ENCODE peak calls at places on chromosomes 2 and 18, in seven cellular contexts. One of them, this sample, is unnamed.

GRCh38 chr18:37484893-37485834 is 80.4 kb downstream of the CELF4 start:
- DNase-seq in tibial nerve: no peak
- DNase-seq in esophagus squamous epithelium: no peak
- DNase-seq in adrenal gland: peak
- DNase-seq in thoracic aorta: no peak
- DNase-seq in naive thymus-derived CD4-positive, alpha-beta T cell: no peak
- DNase-seq in A549: peak
- DNase-seq in this sample: no peak

GRCh38 chr18:47036927-47037605 is 1.6 kb upstream of the ELOA2 start:
- DNase-seq in esophagus squamous epithelium: no peak
- DNase-seq in thoracic aorta: no peak
- DNase-seq in tibial nerve: no peak
- DNase-seq in adrenal gland: no peak
- DNase-seq in A549: no peak
- DNase-seq in naive thymus-derived CD4-positive, alpha-beta T cell: no peak
- DNase-seq in this sample: no peak

GRCh38 chr2:38930600-38930999 is 40.9 kb downstream of the ARHGEF33 start:
- DNase-seq in thoracic aorta: no peak
- DNase-seq in tibial nerve: no peak
- DNase-seq in A549: no peak
- DNase-seq in esophagus squamous epithelium: no peak
- DNase-seq in naive thymus-derived CD4-positive, alpha-beta T cell: no peak
- DNase-seq in adrenal gland: no peak
- DNase-seq in this sample: no peak

GRCh38 chr18:47968721-47969120 is 38.3 kb upstream of the SMAD2 start:
- DNase-seq in A549: peak
- DNase-seq in adrenal gland: no peak
- DNase-seq in thoracic aorta: no peak
- DNase-seq in esophagus squamous epithelium: no peak
- DNase-seq in naive thymus-derived CD4-positive, alpha-beta T cell: no peak
- DNase-seq in tibial nerve: no peak
- DNase-seq in this sample: no peak

GRCh38 chr2:165953306-165953654 is 296 bp downstream of the TTC21B start:
- DNase-seq in naive thymus-derived CD4-positive, alpha-beta T cell: no peak
- DNase-seq in thoracic aorta: peak
- DNase-seq in A549: no peak
- DNase-seq in esophagus squamous epithelium: no peak
- DNase-seq in adrenal gland: no peak
- DNase-seq in tibial nerve: no peak
- DNase-seq in this sample: no peak

GRCh38 chr2:43749583-43749982 is 24.3 kb upstream of the DYNC2LI1 start:
- DNase-seq in tibial nerve: no peak
- DNase-seq in A549: no peak
- DNase-seq in thoracic aorta: no peak
- DNase-seq in naive thymus-derived CD4-positive, alpha-beta T cell: no peak
- DNase-seq in esophagus squamous epithelium: no peak
- DNase-seq in adrenal gland: no peak
- DNase-seq in this sample: no peak

GRCh38 chr2:2222931-2223330 is 108.1 kb downstream of the MYT1L start:
- DNase-seq in thoracic aorta: no peak
- DNase-seq in esophagus squamous epithelium: no peak
- DNase-seq in naive thymus-derived CD4-positive, alpha-beta T cell: no peak
- DNase-seq in A549: no peak
- DNase-seq in adrenal gland: no peak
- DNase-seq in tibial nerve: no peak
- DNase-seq in this sample: no peak

GRCh38 chr2:98917031-98917459 is 19.0 kb downstream of the CRACDL start:
- DNase-seq in thoracic aorta: no peak
- DNase-seq in esophagus squamous epithelium: no peak
- DNase-seq in tibial nerve: no peak
- DNase-seq in adrenal gland: no peak
- DNase-seq in A549: peak
- DNase-seq in naive thymus-derived CD4-positive, alpha-beta T cell: no peak
- DNase-seq in this sample: no peak

GRCh38 chr18:75183524-75183923 is 25.4 kb downstream of the PTGR3 start:
- DNase-seq in A549: no peak
- DNase-seq in thoracic aorta: no peak
- DNase-seq in adrenal gland: no peak
- DNase-seq in esophagus squamous epithelium: no peak
- DNase-seq in naive thymus-derived CD4-positive, alpha-beta T cell: no peak
- DNase-seq in tibial nerve: no peak
- DNase-seq in this sample: no peak

GRCh38 chr2:47402555-47402804 is 476 bp upstream of the MSH2 start:
- DNase-seq in tibial nerve: no peak
- DNase-seq in naive thymus-derived CD4-positive, alpha-beta T cell: no peak
- DNase-seq in thoracic aorta: no peak
- DNase-seq in adrenal gland: no peak
- DNase-seq in A549: peak
- DNase-seq in esophagus squamous epithelium: no peak
- DNase-seq in this sample: no peak

GRCh38 chr2:47403829-47404228 is 873 bp downstream of the MSH2 start:
- DNase-seq in naive thymus-derived CD4-positive, alpha-beta T cell: no peak
- DNase-seq in tibial nerve: no peak
- DNase-seq in thoracic aorta: no peak
- DNase-seq in esophagus squamous epithelium: no peak
- DNase-seq in A549: peak
- DNase-seq in adrenal gland: no peak
- DNase-seq in this sample: no peak

GRCh38 chr2:47405757-47406156 is 2.8 kb downstream of the MSH2 start:
- DNase-seq in adrenal gland: no peak
- DNase-seq in A549: no peak
- DNase-seq in esophagus squamous epithelium: no peak
- DNase-seq in thoracic aorta: no peak
- DNase-seq in naive thymus-derived CD4-positive, alpha-beta T cell: no peak
- DNase-seq in tibial nerve: no peak
- DNase-seq in this sample: no peak

GRCh38 chr2:47402805-47403691 is at the start of gene MSH2:
- DNase-seq in adrenal gland: peak
- DNase-seq in thoracic aorta: peak
- DNase-seq in tibial nerve: peak
- DNase-seq in A549: peak
- DNase-seq in naive thymus-derived CD4-positive, alpha-beta T cell: peak
- DNase-seq in esophagus squamous epithelium: peak
- DNase-seq in this sample: peak

DNA sequence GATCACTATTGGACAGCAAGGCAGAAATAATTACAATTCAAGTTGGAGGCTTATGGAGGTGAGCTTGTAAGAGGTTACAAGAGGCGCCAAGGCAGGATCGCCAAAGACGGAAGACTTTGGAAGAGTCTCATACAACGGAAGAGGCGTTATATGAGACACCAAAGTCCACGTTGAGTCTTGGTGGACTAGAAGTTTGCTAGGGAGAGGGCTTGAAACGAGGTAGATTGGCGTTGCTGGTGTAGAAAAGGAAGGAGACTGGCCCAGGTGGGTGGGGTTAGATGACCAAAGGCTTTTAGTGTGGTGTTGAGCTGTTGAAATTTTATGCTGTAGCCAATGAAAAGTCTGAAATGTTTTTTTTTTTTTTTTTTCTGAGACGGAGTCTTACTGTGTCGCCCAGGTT is 1.4 kb downstream of the MSH2 start:
- DNase-seq in tibial nerve: no peak
- DNase-seq in A549: no peak
- DNase-seq in thoracic aorta: no peak
- DNase-seq in adrenal gland: no peak
- DNase-seq in naive thymus-derived CD4-positive, alpha-beta T cell: no peak
- DNase-seq in esophagus squamous epithelium: no peak
- DNase-seq in this sample: no peak
- H3K27ac ChIP-seq in tibial nerve: no peak
- H3K27ac ChIP-seq in A549: no peak
- H3K27ac ChIP-seq in thoracic aorta: no peak
- H3K27ac ChIP-seq in adrenal gland: no peak
- H3K27ac ChIP-seq in naive thymus-derived CD4-positive, alpha-beta T cell: peak
- H3K27ac ChIP-seq in esophagus squamous epithelium: no peak
- H3K27ac ChIP-seq in this sample: no peak

DNA sequence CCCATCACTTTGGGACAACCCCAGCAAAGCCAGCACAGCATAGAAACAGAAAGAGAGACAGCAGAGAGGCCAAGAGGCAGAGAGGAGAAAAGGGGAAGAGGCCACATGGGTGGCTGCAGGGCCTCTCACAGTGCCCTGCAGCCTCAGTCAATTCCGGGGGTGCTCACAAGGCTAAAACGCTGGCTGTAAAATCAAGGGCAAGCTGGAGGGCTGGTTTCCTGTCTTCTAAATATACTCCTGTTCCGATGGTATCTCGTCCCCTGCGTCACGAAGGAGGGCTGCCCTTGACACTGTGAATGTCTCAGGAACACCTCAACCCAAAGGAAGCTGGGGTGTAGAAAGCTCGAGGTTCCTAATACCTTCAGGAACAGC is 166.5 kb upstream of the ID2 start:
- DNase-seq in adrenal gland: peak
- DNase-seq in naive thymus-derived CD4-positive, alpha-beta T cell: peak
- DNase-seq in esophagus squamous epithelium: no peak
- DNase-seq in A549: no peak
- DNase-seq in thoracic aorta: no peak
- DNase-seq in tibial nerve: no peak
- DNase-seq in this sample: no peak
- H3K4me3 ChIP-seq in adrenal gland: no peak
- H3K4me3 ChIP-seq in naive thymus-derived CD4-positive, alpha-beta T cell: peak
- H3K4me3 ChIP-seq in esophagus squamous epithelium: no peak
- H3K4me3 ChIP-seq in A549: no peak
- H3K4me3 ChIP-seq in thoracic aorta: no peak
- H3K4me3 ChIP-seq in tibial nerve: no peak
- H3K4me3 ChIP-seq in this sample: no peak

DNA sequence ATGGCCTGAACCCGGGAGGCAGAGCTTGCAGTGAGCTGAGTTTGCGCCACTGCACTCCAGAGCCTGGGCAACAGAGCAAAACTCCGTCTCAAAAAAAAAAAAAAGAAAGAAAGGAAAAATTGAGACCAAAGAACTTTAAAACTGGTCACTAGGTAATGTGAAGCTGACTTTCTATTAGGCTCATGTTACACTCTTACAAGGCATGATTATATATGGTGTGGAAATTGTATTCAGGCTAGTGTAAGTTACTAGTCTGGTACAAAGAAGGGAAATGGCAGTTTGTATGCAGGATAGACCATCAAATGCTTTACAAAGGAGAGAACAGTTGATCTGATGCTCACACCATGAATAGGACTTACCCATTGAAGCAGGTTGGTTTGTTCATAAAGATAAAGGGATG is 35.4 kb upstream of the ARMC9 start:
- DNase-seq in tibial nerve: no peak
- DNase-seq in naive thymus-derived CD4-positive, alpha-beta T cell: no peak
- DNase-seq in adrenal gland: no peak
- DNase-seq in A549: no peak
- DNase-seq in esophagus squamous epithelium: no peak
- DNase-seq in thoracic aorta: no peak
- DNase-seq in this sample: no peak
- H3K27ac ChIP-seq in tibial nerve: no peak
- H3K27ac ChIP-seq in naive thymus-derived CD4-positive, alpha-beta T cell: no peak
- H3K27ac ChIP-seq in adrenal gland: peak
- H3K27ac ChIP-seq in A549: no peak
- H3K27ac ChIP-seq in esophagus squamous epithelium: no peak
- H3K27ac ChIP-seq in thoracic aorta: peak
- H3K27ac ChIP-seq in this sample: peak

DNA sequence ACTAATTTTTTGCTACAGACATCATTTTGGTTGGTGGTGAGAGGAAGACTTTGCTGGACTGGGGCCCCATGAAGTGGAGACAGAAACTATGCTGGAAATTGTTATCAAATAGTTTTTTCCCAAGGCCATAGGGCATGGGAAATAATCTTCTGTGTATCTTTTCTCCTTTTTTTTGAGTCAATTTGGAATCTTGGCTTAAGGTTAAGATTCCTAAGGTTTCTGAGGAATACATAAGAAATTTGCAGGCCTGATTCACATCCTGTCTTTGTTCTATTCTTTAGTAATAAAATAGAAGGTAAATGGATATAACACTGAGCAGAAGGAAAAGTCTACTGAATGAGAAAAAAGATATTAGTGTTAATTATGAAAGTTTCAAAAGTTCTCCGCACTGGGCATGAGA is 16.6 kb downstream of the SMC6 start:
- DNase-seq in adrenal gland: no peak
- DNase-seq in naive thymus-derived CD4-positive, alpha-beta T cell: no peak
- DNase-seq in tibial nerve: no peak
- DNase-seq in A549: no peak
- DNase-seq in esophagus squamous epithelium: no peak
- DNase-seq in thoracic aorta: no peak
- DNase-seq in this sample: no peak
- H3K4me3 ChIP-seq in adrenal gland: no peak
- H3K4me3 ChIP-seq in naive thymus-derived CD4-positive, alpha-beta T cell: no peak
- H3K4me3 ChIP-seq in tibial nerve: no peak
- H3K4me3 ChIP-seq in A549: no peak
- H3K4me3 ChIP-seq in esophagus squamous epithelium: no peak
- H3K4me3 ChIP-seq in thoracic aorta: no peak
- H3K4me3 ChIP-seq in this sample: no peak

GRCh38 chr2:28870146-28870891 is at the start of gene TRMT61B:
- DNase-seq in A549: peak
- DNase-seq in tibial nerve: peak
- DNase-seq in esophagus squamous epithelium: peak
- DNase-seq in adrenal gland: peak
- DNase-seq in naive thymus-derived CD4-positive, alpha-beta T cell: peak
- DNase-seq in thoracic aorta: peak
- DNase-seq in this sample: peak
- H3K27ac ChIP-seq in A549: peak
- H3K27ac ChIP-seq in tibial nerve: no peak
- H3K27ac ChIP-seq in esophagus squamous epithelium: peak
- H3K27ac ChIP-seq in adrenal gland: peak
- H3K27ac ChIP-seq in naive thymus-derived CD4-positive, alpha-beta T cell: peak
- H3K27ac ChIP-seq in thoracic aorta: peak
- H3K27ac ChIP-seq in this sample: peak

DNA sequence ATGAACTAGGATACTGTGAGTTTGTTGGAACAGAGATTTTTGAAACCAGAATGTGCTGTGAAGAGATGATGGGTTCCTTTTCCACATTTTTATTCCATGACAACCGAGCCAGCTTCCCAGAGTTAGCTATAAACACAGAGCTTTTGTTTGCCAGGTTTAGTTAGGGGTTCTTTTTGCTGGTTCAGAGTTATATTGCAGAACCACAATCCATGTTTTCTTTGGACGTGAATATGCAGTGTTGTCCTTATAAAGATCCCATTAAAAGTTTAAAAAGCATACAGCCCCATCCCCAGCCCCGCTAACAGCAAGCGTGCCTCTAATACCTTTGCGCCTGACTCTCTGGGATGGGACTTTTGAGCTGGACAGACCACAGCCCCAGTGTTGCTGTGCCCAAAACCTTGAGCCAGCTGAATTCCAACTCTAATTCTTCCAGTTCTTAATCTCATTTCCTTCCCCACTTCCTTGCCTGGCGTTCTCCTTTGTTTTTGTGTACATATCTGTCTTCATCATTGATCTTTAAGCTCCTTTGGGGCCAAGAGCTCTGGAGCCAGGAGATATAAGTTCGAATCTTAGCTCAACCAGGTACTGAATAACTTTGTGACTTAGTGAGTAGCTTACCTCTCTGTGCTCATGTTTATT is 72.3 kb downstream of the SPATS2L start:
- DNase-seq in tibial nerve: no peak
- DNase-seq in adrenal gland: no peak
- DNase-seq in naive thymus-derived CD4-positive, alpha-beta T cell: no peak
- DNase-seq in thoracic aorta: no peak
- DNase-seq in esophagus squamous epithelium: no peak
- DNase-seq in A549: no peak
- DNase-seq in this sample: no peak
- H3K4me3 ChIP-seq in tibial nerve: peak
- H3K4me3 ChIP-seq in adrenal gland: no peak
- H3K4me3 ChIP-seq in naive thymus-derived CD4-positive, alpha-beta T cell: no peak
- H3K4me3 ChIP-seq in thoracic aorta: peak
- H3K4me3 ChIP-seq in esophagus squamous epithelium: no peak
- H3K4me3 ChIP-seq in A549: no peak
- H3K4me3 ChIP-seq in this sample: peak

GRCh38 chr2:236393101-236393500 is 128.9 kb upstream of the ASB18 start:
- DNase-seq in esophagus squamous epithelium: no peak
- DNase-seq in adrenal gland: no peak
- DNase-seq in naive thymus-derived CD4-positive, alpha-beta T cell: no peak
- DNase-seq in thoracic aorta: no peak
- DNase-seq in A549: no peak
- DNase-seq in tibial nerve: no peak
- DNase-seq in this sample: peak
- H3K27ac ChIP-seq in esophagus squamous epithelium: no peak
- H3K27ac ChIP-seq in adrenal gland: no peak
- H3K27ac ChIP-seq in naive thymus-derived CD4-positive, alpha-beta T cell: no peak
- H3K27ac ChIP-seq in thoracic aorta: no peak
- H3K27ac ChIP-seq in A549: no peak
- H3K27ac ChIP-seq in tibial nerve: no peak
- H3K27ac ChIP-seq in this sample: no peak

This sample was measured in coronary artery.